ENCODE peak calls at places on chromosome 16, in six cellular contexts. G is H1, H is GM12878, L is HepG2, S is SK-N-SH, E is K562. P is an unnamed sample.

GRCh38 chr16:1494711-1495110 is 1.6 kb downstream of the TELO2 start:
- DNase-seq in G (no peak), H (no peak), L (no peak), S (no peak), E (no peak), P (no peak)

GRCh38 chr16:80743772-80744171 is 60.6 kb downstream of the CDYL2 start:
- DNase-seq in G (no peak), H (no peak), L (no peak), S (no peak), E (no peak), P (no peak)

GRCh38 chr16:65002265-65002664 is 119.6 kb downstream of the CDH11 start:
- DNase-seq in G (no peak), H (no peak), L (no peak), S (peak), E (no peak), P (no peak)

GRCh38 chr16:90019543-90020259 is 445 bp upstream of the DBNDD1 start:
- DNase-seq in G (peak), H (no peak), L (peak), S (peak), E (peak), P (no peak)

GRCh38 chr16:88500255-88500661 is 47.2 kb downstream of the ZFPM1 start:
- DNase-seq in G (no peak), H (no peak), L (no peak), S (no peak), E (no peak), P (no peak)

GRCh38 chr16:22370038-22370541 is 4.3 kb downstream of the CDR2 start:
- DNase-seq in G (no peak), H (no peak), L (peak), S (no peak), E (no peak), P (no peak)

GRCh38 chr16:2040450-2041105 is 7.1 kb downstream of the NTHL1 start:
- DNase-seq in G (no peak), H (no peak), L (no peak), S (peak), E (no peak), P (no peak)

GRCh38 chr16:1932050-1933028 is 10.7 kb downstream of the MSRB1 start:
- DNase-seq in G (no peak), H (no peak), L (peak), S (no peak), E (no peak), P (no peak)

GRCh38 chr16:50035468-50035992 is 10.5 kb downstream of the CNEP1R1 start:
- DNase-seq in G (no peak), H (no peak), L (peak), S (no peak), E (no peak), P (no peak)

GRCh38 chr16:89572478-89573205 is 2.9 kb upstream of the CPNE7 start:
- DNase-seq in G (no peak), H (no peak), L (peak), S (peak), E (no peak), P (no peak)

GRCh38 chr16:27232061-27232841 is 28.9 kb downstream of the KDM8 start:
- DNase-seq in G (no peak), H (peak), L (no peak), S (no peak), E (no peak), P (peak)

GRCh38 chr16:73879621-73880020 is 417.0 kb upstream of the PSMD7 start:
- DNase-seq in G (no peak), H (no peak), L (no peak), S (no peak), E (no peak), P (no peak)

GRCh38 chr16:70437017-70437581 is 1.8 kb downstream of the ST3GAL2 start:
- DNase-seq in G (peak), H (no peak), L (peak), S (peak), E (peak), P (no peak)

GRCh38 chr16:60651351-60651750 is 1384.9 kb downstream of the CDH8 start:
- DNase-seq in G (no peak), H (no peak), L (no peak), S (no peak), E (no peak), P (no peak)

GRCh38 chr16:72201387-72201786 is 29.4 kb upstream of the PMFBP1 start:
- DNase-seq in G (no peak), H (no peak), L (no peak), S (no peak), E (no peak), P (no peak)

GRCh38 chr16:30609002-30609927 is 924 bp downstream of the ZNF689 start:
- DNase-seq in G (peak), H (no peak), L (no peak), S (peak), E (peak), P (no peak)

GRCh38 chr16:73683804-73684203 is 612.8 kb upstream of the PSMD7 start:
- DNase-seq in G (no peak), H (no peak), L (no peak), S (no peak), E (no peak), P (no peak)

GRCh38 chr16:20853076-20853597 is 46.8 kb downstream of the REXO5 start:
- DNase-seq in G (no peak), H (no peak), L (no peak), S (no peak), E (no peak), P (no peak)

GRCh38 chr16:31094088-31094423 is 541 bp downstream of the VKORC1 start:
- DNase-seq in G (no peak), H (no peak), L (no peak), S (peak), E (peak), P (no peak)

GRCh38 chr16:4360538-4361021 is 9.5 kb upstream of the PAM16 start:
- DNase-seq in G (no peak), H (no peak), L (no peak), S (peak), E (peak), P (no peak)

GRCh38 chr16:22008215-22009142 is 568 bp downstream of the MOSMO start:
- DNase-seq in G (peak), H (no peak), L (no peak), S (peak), E (no peak), P (no peak)

GRCh38 chr16:77211880-77212735 is 12.9 kb downstream of the SYCE1L start:
- DNase-seq in G (peak), H (no peak), L (no peak), S (peak), E (peak), P (no peak)
- TF ChIP-seq GABPA in G (no peak), H (no peak), L (no peak), S (no peak), E (no peak), P (no peak)

GRCh38 chr16:53878216-53878615 is 174.3 kb downstream of the FTO start:
- DNase-seq in G (no peak), H (no peak), L (no peak), S (no peak), E (no peak), P (no peak)
- TF ChIP-seq GABPA in G (no peak), H (no peak), L (no peak), S (no peak), E (no peak), P (no peak)

DNA sequence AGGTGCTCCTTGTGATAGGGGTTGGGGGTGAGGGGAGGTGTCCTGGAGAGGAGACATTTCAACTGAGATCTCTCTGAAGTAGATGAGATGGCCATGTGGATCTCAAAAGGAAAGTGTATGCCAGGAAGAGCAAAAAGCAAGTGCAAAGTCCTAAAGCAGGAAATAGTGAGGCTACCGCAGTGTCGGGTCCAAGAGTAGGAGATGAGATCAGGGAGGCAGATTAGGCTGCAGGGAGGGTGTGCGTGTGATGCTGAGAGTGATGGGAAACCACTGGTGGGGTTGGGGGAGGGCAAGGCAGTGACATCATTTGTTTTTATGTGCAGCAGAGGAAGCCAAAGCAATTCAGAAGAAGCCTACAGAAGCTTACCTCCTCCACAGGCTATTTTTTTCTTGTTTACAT is 28.5 kb downstream of the CDH13 start:
- DNase-seq in G (no peak), H (peak), L (no peak), S (no peak), E (no peak), P (no peak)
- TF ChIP-seq GABPA in G (no peak), H (peak), L (no peak), S (no peak), E (no peak), P (no peak)

GRCh38 chr16:67271446-67271845 is 7.9 kb upstream of the PLEKHG4 start:
- DNase-seq in G (no peak), H (no peak), L (no peak), S (no peak), E (no peak), P (no peak)
- TF ChIP-seq GABPA in G (no peak), H (no peak), L (no peak), S (no peak), E (no peak), P (no peak)

GRCh38 chr16:84827897-84828296 is 8.1 kb downstream of the CRISPLD2 start:
- DNase-seq in G (no peak), H (no peak), L (no peak), S (no peak), E (no peak), P (no peak)

GRCh38 chr16:84827131-84827574 is 7.4 kb downstream of the CRISPLD2 start:
- DNase-seq in G (no peak), H (no peak), L (no peak), S (peak), E (no peak), P (peak)

GRCh38 chr16:84828322-84828721 is 8.5 kb downstream of the CRISPLD2 start:
- DNase-seq in G (no peak), H (no peak), L (no peak), S (no peak), E (no peak), P (no peak)

GRCh38 chr16:84825896-84826557 is 6.2 kb downstream of the CRISPLD2 start:
- DNase-seq in G (no peak), H (no peak), L (no peak), S (no peak), E (no peak), P (no peak)

DNA sequence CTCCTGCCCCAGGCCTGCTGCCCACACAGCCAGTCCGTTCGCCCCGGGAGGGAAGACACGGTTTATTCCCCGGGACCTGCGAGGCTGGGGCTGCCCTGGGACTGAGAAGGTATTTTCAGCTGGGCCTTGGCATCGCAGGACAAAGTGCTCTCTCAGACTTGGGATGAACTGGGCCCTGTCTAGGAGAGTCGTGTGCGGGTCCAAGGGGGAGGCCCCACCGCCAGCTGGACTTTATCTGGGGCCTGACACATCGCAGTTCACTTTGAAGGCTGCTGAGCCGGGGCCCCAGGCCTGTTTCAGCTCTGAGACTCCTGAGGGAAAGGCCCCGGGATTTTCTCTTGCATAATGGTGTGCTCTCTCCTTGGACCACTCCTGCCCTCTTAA is 6.8 kb downstream of the CRISPLD2 start:
- DNase-seq in G (no peak), H (no peak), L (no peak), S (peak), E (no peak), P (no peak)
- TF ChIP-seq GABPA in G (no peak), H (no peak), L (no peak), S (no peak), E (no peak), P (no peak)

GRCh38 chr16:56357765-56358322 is 67.5 kb downstream of the AMFR start:
- DNase-seq in G (peak), H (no peak), L (peak), S (peak), E (no peak), P (peak)
- TF ChIP-seq GABPA in G (no peak), H (no peak), L (no peak), S (no peak), E (peak), P (no peak)

GRCh38 chr16:3171855-3172593 is 16.0 kb upstream of the OR1F1 start:
- DNase-seq in G (peak), H (no peak), L (peak), S (peak), E (peak), P (no peak)
- TF ChIP-seq GABPA in G (peak), H (no peak), L (peak), S (no peak), E (no peak), P (no peak)

GRCh38 chr16:56506941-56507340 is 12.9 kb downstream of the BBS2 start:
- DNase-seq in G (no peak), H (no peak), L (no peak), S (no peak), E (no peak), P (no peak)
- TF ChIP-seq GABPA in G (no peak), H (no peak), L (no peak), S (no peak), E (no peak), P (no peak)

DNA sequence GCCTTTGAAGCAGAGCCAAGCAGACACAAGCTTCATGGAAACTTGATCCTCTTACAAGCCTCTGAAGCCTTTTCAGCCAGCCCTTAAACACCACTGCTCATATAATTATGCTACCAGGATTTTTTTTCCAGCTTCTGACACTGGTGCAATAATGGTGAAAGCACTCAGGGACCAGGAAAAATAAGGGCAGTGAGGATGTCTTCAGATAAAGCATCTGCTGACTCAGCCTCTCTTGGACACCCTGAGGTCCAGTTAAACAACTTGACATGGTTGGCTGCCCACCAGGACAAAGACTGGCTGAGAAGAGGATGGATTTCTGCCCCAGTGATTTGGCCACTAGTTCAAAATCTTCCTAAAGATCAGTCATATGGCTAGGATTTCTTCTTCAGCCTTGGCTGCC is 124.2 kb upstream of the N4BP1 start:
- DNase-seq in G (no peak), H (no peak), L (no peak), S (no peak), E (no peak), P (no peak)
- TF ChIP-seq GABPA in G (no peak), H (no peak), L (no peak), S (no peak), E (no peak), P (no peak)

DNA sequence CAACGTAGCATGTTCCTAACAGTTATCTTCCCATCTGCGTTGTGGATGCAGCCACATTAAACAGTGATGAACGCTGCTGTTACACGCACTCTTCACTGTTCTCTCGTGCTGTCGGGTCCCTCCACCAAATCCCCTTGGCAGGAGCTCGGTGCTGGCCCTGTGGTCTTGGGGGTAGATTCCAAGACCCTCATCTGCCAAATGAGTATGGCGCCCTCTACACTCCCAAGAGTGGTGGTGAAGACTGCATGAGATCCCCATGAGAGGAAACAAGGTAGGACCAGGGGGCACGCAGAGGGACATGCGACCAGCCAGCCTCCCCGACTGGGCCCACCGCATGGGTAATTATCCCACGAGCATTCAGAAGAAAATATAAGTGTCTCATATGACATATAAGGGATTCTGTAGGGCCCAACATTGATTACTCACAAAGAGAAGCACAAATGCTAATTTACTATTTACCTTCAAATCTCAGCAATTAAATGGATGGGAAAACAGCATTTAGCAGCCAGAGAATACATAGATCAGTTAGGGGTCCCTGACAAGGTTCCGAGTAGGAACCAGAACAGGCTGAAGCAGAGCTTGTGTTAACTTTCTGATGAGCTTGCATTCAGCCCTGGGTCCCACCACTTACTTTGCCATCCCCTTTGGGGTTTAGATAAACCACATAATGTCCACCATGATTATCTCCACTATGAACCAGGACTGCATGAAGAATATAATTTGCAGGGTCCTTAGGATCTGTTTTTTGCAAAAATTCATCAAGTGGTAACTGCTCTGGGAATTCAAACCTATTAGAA is 23.8 kb downstream of the LITAFD start:
- DNase-seq in G (no peak), H (no peak), L (peak), S (no peak), E (peak), P (no peak)
- TF ChIP-seq GABPA in G (no peak), H (no peak), L (no peak), S (no peak), E (no peak), P (no peak)